ENCODE peak calls at places on chromosomes 16 and 17, in five cellular contexts. One of them, this sample, is unnamed.

GRCh38 chr16:27724491-27724878 is 174.5 kb downstream of the KATNIP start:
- DNase-seq in pancreas: no peak
- DNase-seq in neuronal stem cell: no peak
- DNase-seq in fibroblast of villous mesenchyme: peak; percentile 80
- DNase-seq in WERI-Rb-1: no peak
- DNase-seq in this sample: no peak

GRCh38 chr16:1832831-1833454 is 5.9 kb downstream of the FAHD1 start:
- DNase-seq in fibroblast of villous mesenchyme: no peak
- DNase-seq in WERI-Rb-1: no peak
- DNase-seq in neuronal stem cell: no peak
- DNase-seq in pancreas: no peak
- DNase-seq in this sample: peak; percentile 19

GRCh38 chr17:43940630-43941029 is 1.6 kb downstream of the PPY start:
- DNase-seq in fibroblast of villous mesenchyme: peak; percentile 39
- DNase-seq in neuronal stem cell: peak; percentile 39
- DNase-seq in pancreas: no peak
- DNase-seq in WERI-Rb-1: peak; percentile 93
- DNase-seq in this sample: peak; percentile 83

GRCh38 chr16:4060823-4061222 is 55.4 kb downstream of the ADCY9 start:
- DNase-seq in neuronal stem cell: no peak
- DNase-seq in fibroblast of villous mesenchyme: no peak
- DNase-seq in pancreas: no peak
- DNase-seq in WERI-Rb-1: no peak
- DNase-seq in this sample: no peak

GRCh38 chr17:66691644-66692500 is 143.0 kb upstream of the CACNG5 start:
- DNase-seq in WERI-Rb-1: no peak
- DNase-seq in neuronal stem cell: no peak
- DNase-seq in pancreas: no peak
- DNase-seq in fibroblast of villous mesenchyme: peak; percentile 89
- DNase-seq in this sample: no peak

GRCh38 chr16:81633147-81633619 is 145.9 kb upstream of the PLCG2 start:
- DNase-seq in neuronal stem cell: no peak
- DNase-seq in WERI-Rb-1: peak; percentile 18
- DNase-seq in fibroblast of villous mesenchyme: no peak
- DNase-seq in pancreas: no peak
- DNase-seq in this sample: peak; percentile 58

GRCh38 chr16:21159281-21159951 is 942 bp downstream of the LDAF1 start:
- DNase-seq in pancreas: peak; percentile 76
- DNase-seq in fibroblast of villous mesenchyme: no peak
- DNase-seq in WERI-Rb-1: peak; percentile 49
- DNase-seq in neuronal stem cell: peak; percentile 37
- DNase-seq in this sample: peak; percentile 50

GRCh38 chr17:67718325-67718941 is 697 bp downstream of the NOL11 start:
- DNase-seq in fibroblast of villous mesenchyme: no peak
- DNase-seq in neuronal stem cell: no peak
- DNase-seq in pancreas: no peak
- DNase-seq in WERI-Rb-1: peak; percentile 40
- DNase-seq in this sample: no peak

GRCh38 chr16:24853169-24853824 is 7.5 kb downstream of the SLC5A11 start:
- DNase-seq in pancreas: no peak
- DNase-seq in WERI-Rb-1: no peak
- DNase-seq in neuronal stem cell: no peak
- DNase-seq in fibroblast of villous mesenchyme: no peak
- DNase-seq in this sample: no peak

GRCh38 chr16:85780281-85780680 is 19.1 kb downstream of the EMC8 start:
- DNase-seq in pancreas: no peak
- DNase-seq in WERI-Rb-1: no peak
- DNase-seq in neuronal stem cell: no peak
- DNase-seq in fibroblast of villous mesenchyme: no peak
- DNase-seq in this sample: no peak

GRCh38 chr17:32320847-32321246 is 21.1 kb downstream of the C17orf75 start:
- DNase-seq in pancreas: no peak
- DNase-seq in neuronal stem cell: no peak
- DNase-seq in WERI-Rb-1: no peak
- DNase-seq in fibroblast of villous mesenchyme: no peak
- DNase-seq in this sample: no peak

DNA sequence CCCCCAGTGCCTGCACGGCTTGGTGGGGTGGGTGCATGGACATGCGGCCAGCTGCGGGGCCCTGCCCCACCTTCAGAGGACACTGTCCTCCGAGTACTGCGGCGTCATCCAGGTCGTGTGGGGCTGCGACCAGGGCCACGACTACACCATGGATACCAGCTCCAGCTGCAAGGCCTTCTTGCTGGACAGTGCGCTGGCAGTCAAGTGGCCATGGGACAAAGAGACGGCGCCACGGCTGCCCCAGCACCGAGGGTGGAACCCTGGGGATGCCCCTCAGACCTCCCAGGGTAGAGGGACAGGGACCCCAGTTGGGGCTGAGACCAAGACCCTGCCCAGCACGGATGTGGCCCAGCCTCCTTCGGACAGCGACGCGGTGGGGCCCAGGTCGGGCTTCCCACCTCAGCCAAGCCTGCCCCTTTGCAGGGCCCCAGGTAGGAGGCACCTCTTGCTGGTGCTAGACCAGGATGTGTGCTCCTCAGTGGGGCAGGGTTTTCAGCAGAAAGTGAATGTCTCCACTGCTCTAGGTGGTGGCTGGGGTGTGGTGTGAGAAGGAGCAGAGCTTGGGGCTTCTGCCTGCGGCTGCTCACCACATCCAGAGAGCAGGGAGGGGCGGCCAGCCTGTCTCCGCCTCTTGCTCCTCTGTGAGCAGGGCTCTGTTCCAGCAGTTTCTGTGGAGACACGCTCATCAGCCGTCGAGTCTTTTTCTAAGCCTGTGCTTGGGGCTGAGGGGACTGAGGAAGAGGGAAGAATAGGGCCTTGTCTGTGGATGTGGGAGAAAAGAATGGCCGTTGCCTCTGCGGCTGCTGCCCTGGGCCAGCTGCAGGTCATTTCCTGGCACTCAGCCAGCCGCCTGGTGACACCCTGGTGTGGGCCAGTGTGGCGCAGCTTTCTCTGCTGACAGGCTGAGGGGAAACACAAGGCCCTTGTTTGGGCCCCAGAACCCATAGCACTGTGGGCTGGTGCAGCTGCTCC is 2.2 kb downstream of the ZNF276 start:
- DNase-seq in fibroblast of villous mesenchyme: no peak
- DNase-seq in pancreas: no peak
- DNase-seq in WERI-Rb-1: no peak
- DNase-seq in neuronal stem cell: no peak
- DNase-seq in this sample: no peak
- H3K4me3 ChIP-seq in fibroblast of villous mesenchyme: peak overlapping the region; percentile 82
- H3K4me3 ChIP-seq in pancreas: no peak overlapping the region
- H3K4me3 ChIP-seq in WERI-Rb-1: no peak overlapping the region
- H3K4me3 ChIP-seq in neuronal stem cell: peak overlapping the region; percentile 28
- H3K4me3 ChIP-seq in this sample: no peak overlapping the region

GRCh38 chr17:7293131-7293557 is 1.3 kb downstream of the YBX2 start:
- DNase-seq in neuronal stem cell: no peak
- DNase-seq in fibroblast of villous mesenchyme: no peak
- DNase-seq in pancreas: no peak
- DNase-seq in WERI-Rb-1: no peak
- DNase-seq in this sample: no peak

GRCh38 chr17:7294614-7295153 is at the start of gene YBX2:
- DNase-seq in fibroblast of villous mesenchyme: peak; percentile 44
- DNase-seq in neuronal stem cell: no peak
- DNase-seq in WERI-Rb-1: peak; percentile 96
- DNase-seq in pancreas: peak; percentile 89
- DNase-seq in this sample: peak; percentile 96

GRCh38 chr17:7295230-7296180 is 1.1 kb upstream of the YBX2 start:
- DNase-seq in WERI-Rb-1: no peak
- DNase-seq in pancreas: no peak
- DNase-seq in neuronal stem cell: no peak
- DNase-seq in fibroblast of villous mesenchyme: no peak
- DNase-seq in this sample: no peak

GRCh38 chr17:7292729-7293128 is 1.7 kb downstream of the YBX2 start:
- DNase-seq in pancreas: no peak
- DNase-seq in fibroblast of villous mesenchyme: no peak
- DNase-seq in neuronal stem cell: no peak
- DNase-seq in WERI-Rb-1: no peak
- DNase-seq in this sample: no peak

DNA sequence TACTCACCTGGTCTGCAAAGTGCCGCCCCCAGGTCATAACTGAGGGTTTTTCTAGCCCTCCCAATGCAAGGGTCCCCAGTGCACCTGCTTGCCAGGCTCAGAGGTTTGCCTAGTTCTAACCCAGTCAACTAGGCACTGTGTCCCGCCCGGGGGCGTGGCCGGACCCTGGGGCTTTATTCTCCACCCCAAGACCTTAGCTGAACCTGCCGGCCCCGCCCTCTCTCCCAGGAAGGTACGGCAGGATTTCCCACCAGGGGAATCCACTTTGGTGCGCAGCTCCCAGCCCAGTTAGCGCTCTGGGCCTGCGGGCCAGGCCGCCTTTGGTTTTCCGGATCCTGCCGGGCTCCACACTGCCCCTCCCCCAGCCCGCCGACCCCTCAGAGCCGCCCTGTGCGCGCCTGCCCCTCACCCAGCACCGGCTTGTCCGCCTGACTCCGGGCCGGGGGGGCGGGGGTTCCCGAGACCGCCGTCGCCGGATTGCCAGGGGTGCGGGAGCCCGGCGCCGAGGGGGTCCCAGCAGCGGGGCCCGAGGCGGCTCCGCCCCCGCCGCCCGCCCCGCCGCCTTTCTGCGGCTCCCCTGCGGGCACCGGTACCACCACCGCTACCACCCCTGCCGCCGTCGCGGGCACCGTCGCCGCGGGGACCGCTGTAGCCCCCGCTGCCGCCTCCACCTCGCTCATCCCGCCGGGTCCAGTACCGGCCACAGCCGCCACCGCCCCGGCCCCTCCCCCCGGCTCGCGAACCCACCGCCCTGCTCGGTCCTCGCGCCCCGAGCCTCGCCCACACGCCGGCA is 422 bp downstream of the YBX2 start:
- DNase-seq in WERI-Rb-1: peak; percentile 91
- DNase-seq in neuronal stem cell: no peak
- DNase-seq in pancreas: peak; percentile 72
- DNase-seq in fibroblast of villous mesenchyme: no peak
- DNase-seq in this sample: peak; percentile 77
- H3K4me3 ChIP-seq in WERI-Rb-1: peak overlapping the region; percentile 42
- H3K4me3 ChIP-seq in neuronal stem cell: peak overlapping the region; percentile 48
- H3K4me3 ChIP-seq in pancreas: no peak overlapping the region
- H3K4me3 ChIP-seq in fibroblast of villous mesenchyme: no peak overlapping the region
- H3K4me3 ChIP-seq in this sample: peak overlapping the region; percentile 49

DNA sequence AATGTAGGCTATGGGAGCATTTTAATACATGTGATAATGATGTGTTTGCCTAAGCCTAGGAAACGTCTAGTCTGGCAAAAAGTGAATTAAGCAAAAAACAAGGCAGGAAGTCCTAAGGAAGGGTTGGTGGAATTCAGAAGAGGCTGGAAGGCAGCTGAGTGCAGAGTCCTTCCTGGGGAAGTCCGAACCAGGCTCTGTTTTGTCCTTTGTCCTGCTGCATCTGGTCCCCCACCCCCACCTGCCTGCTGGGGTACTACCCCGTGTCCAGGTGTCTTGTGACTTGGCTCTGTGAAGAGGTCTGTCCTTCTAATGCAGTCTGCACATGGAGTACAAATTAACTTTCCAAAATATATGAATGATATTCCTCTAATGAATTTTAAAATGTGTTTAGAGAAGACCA is 1.6 kb upstream of the MYH10 start:
- DNase-seq in WERI-Rb-1: peak; percentile 38
- DNase-seq in neuronal stem cell: no peak
- DNase-seq in fibroblast of villous mesenchyme: no peak
- DNase-seq in pancreas: no peak
- DNase-seq in this sample: peak; percentile 59
- H3K4me3 ChIP-seq in WERI-Rb-1: peak overlapping the region; percentile 87
- H3K4me3 ChIP-seq in neuronal stem cell: no peak overlapping the region
- H3K4me3 ChIP-seq in fibroblast of villous mesenchyme: no peak overlapping the region
- H3K4me3 ChIP-seq in pancreas: no peak overlapping the region
- H3K4me3 ChIP-seq in this sample: peak overlapping the region; percentile 65

DNA sequence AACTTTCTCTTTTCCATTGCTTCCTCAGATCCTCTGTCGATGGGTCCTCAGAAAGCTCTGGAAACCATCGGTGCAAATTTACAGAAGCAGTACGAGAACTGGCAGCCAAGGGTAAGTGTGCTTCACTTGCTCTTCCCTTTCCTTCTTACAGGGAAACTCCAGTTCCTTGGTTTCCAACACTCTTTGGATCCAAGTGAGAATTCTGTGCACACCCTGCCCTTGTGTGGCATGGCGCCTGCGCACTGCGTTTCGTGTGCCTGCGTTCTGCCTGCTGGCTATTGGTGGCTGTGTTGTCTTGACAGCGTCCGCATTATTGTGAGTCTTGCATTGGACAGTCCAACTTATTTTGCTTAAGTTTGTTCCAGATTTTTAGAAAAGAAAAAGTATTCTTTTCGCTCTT is 99.1 kb downstream of the RPTOR start:
- DNase-seq in neuronal stem cell: no peak
- DNase-seq in pancreas: no peak
- DNase-seq in fibroblast of villous mesenchyme: no peak
- DNase-seq in WERI-Rb-1: no peak
- DNase-seq in this sample: no peak
- H3K4me3 ChIP-seq in neuronal stem cell: no peak overlapping the region
- H3K4me3 ChIP-seq in pancreas: no peak overlapping the region
- H3K4me3 ChIP-seq in fibroblast of villous mesenchyme: no peak overlapping the region
- H3K4me3 ChIP-seq in WERI-Rb-1: no peak overlapping the region
- H3K4me3 ChIP-seq in this sample: no peak overlapping the region

GRCh38 chr17:21842332-21843317 is 150.3 kb downstream of the KCNJ18 start:
- DNase-seq in WERI-Rb-1: no peak
- DNase-seq in pancreas: peak; percentile 48
- DNase-seq in neuronal stem cell: no peak
- DNase-seq in fibroblast of villous mesenchyme: no peak
- DNase-seq in this sample: no peak
- H3K4me3 ChIP-seq in WERI-Rb-1: no peak overlapping the region
- H3K4me3 ChIP-seq in pancreas: no peak overlapping the region
- H3K4me3 ChIP-seq in neuronal stem cell: no peak overlapping the region
- H3K4me3 ChIP-seq in fibroblast of villous mesenchyme: peak overlapping the region; percentile 28
- H3K4me3 ChIP-seq in this sample: no peak overlapping the region

This sample was measured in Caco-2.